ENCODE peak calls at places on chromosomes 13 and 19, in seven cellular contexts. S is GM06990, Y is fibroblast of pulmonary artery, P is spleen, D is cardiac fibroblast, A is A549, G is PC-3. B is an unnamed sample.

GRCh38 chr13:35016362-35017148 is 74.5 kb downstream of the NBEA start:
- DNase-seq in S (no peak), A (no peak), D (no peak), P (no peak), Y (no peak), G (peak), B (no peak)

GRCh38 chr13:107271226-107271625 is 703.3 kb upstream of the ARGLU1 start:
- DNase-seq in S (no peak), P (no peak), A (no peak), D (peak), Y (peak), G (peak), B (peak)

GRCh38 chr19:6181119-6181518 is 45.7 kb downstream of the ACSBG2 start:
- DNase-seq in G (no peak), Y (no peak), A (no peak), P (no peak), S (no peak), D (no peak), B (no peak)

GRCh38 chr19:19211499-19212432 is at the start of gene NCAN:
- DNase-seq in G (no peak), A (no peak), S (no peak), D (no peak), Y (no peak), P (no peak), B (no peak)

GRCh38 chr19:50663280-50663790 is 14.1 kb downstream of the C19orf81 start:
- DNase-seq in S (no peak), D (no peak), P (no peak), G (peak), Y (no peak), A (peak), B (no peak)

GRCh38 chr19:34837262-34837661 is 64.2 kb upstream of the ZNF599 start:
- DNase-seq in D (no peak), G (no peak), Y (peak), P (peak), A (no peak), S (no peak), B (peak)

GRCh38 chr13:114015608-114016295 is 41.9 kb upstream of the C13orf46 start:
- DNase-seq in G (peak), Y (no peak), S (no peak), P (no peak), D (peak), A (no peak), B (peak)

GRCh38 chr19:49930483-49931011 is 1.2 kb upstream of the NUP62 start:
- DNase-seq in P (peak), Y (peak), A (peak), S (no peak), G (peak), D (peak), B (no peak)

GRCh38 chr13:41563501-41564001 is 106.2 kb downstream of the RGCC start:
- DNase-seq in G (peak), A (peak), D (peak), S (no peak), P (no peak), Y (peak), B (peak)

GRCh38 chr13:37621811-37622361 is 23.3 kb upstream of the POSTN start:
- DNase-seq in D (peak), A (no peak), S (no peak), G (no peak), P (no peak), Y (peak), B (peak)

GRCh38 chr13:60043262-60043661 is 120.5 kb downstream of the DIAPH3 start:
- DNase-seq in Y (peak), D (peak), P (no peak), G (no peak), A (no peak), S (no peak), B (peak)

GRCh38 chr19:2978467-2978767 is 1.1 kb downstream of the TLE6 start:
- DNase-seq in Y (no peak), A (no peak), S (no peak), P (no peak), D (peak), G (no peak), B (no peak)

GRCh38 chr19:49338691-49339363 is 3.6 kb downstream of the CD37 start:
- DNase-seq in A (peak), P (peak), D (peak), Y (peak), S (peak), G (peak), B (peak)

GRCh38 chr13:46146898-46147297 is 35.1 kb downstream of the LCP1 start:
- DNase-seq in Y (peak), A (peak), D (peak), G (no peak), S (no peak), P (no peak), B (peak)

GRCh38 chr19:39156230-39156890 is 30.8 kb downstream of the PAK4 start:
- DNase-seq in A (no peak), G (peak), S (no peak), D (no peak), P (no peak), Y (no peak), B (peak)

GRCh38 chr13:38687246-38688229 is 661 bp downstream of the FREM2 start:
- DNase-seq in P (no peak), S (peak), A (peak), D (peak), Y (no peak), G (no peak), B (no peak)

GRCh38 chr13:28541966-28542365 is 47.0 kb upstream of the FLT1 start:
- DNase-seq in A (no peak), Y (peak), P (no peak), G (no peak), D (peak), S (no peak), B (peak)

GRCh38 chr13:109904218-109904617 is 117.8 kb upstream of the IRS2 start:
- DNase-seq in P (no peak), S (no peak), A (peak), D (peak), G (no peak), Y (no peak), B (no peak)

GRCh38 chr13:107956889-107957288 is 258.4 kb downstream of the LIG4 start:
- DNase-seq in P (no peak), D (no peak), Y (no peak), G (no peak), A (no peak), S (no peak), B (no peak)

GRCh38 chr13:33186851-33187250 is 98.7 kb downstream of the STARD13 start:
- DNase-seq in S (no peak), Y (peak), D (peak), P (no peak), G (peak), A (no peak), B (peak)

GRCh38 chr13:91133941-91134772 is 213.3 kb upstream of the MIR17HG start:
- DNase-seq in A (peak), G (peak), Y (peak), S (no peak), P (no peak), D (peak), B (peak)

GRCh38 chr13:110396476-110396875 is 89.4 kb downstream of the COL4A2 start:
- DNase-seq in D (peak), Y (no peak), G (no peak), P (no peak), A (no peak), S (no peak), B (no peak)

GRCh38 chr13:42867232-42867631 is 85.8 kb downstream of the FAM216B start:
- DNase-seq in G (no peak), D (no peak), A (no peak), P (no peak), Y (no peak), S (no peak), B (no peak)

DNA sequence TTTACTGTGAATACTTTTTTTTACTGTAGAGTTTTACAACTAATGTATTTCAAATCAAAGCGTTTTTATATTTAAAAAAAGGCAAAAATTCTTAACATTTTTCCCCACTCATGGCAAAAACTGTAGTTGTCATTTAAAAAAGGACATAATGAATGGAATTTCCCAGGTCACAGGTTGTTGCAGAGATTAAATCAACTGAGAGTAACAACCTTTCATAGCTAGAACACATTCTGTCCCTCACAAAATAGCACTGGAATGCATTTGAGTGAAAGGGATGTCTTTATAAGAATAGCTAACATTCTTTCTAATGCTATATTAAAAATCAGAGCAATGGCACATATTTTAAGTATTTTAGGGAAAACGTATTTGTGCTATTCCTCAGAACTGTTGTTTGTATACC is 1393.3 kb upstream of the ATXN8OS start:
- DNase-seq in S (no peak), A (no peak), Y (no peak), D (no peak), P (no peak), G (no peak), B (no peak)
- H3K4me3 ChIP-seq in S (no peak), A (no peak), Y (no peak), D (no peak), P (no peak), G (no peak), B (no peak)

GRCh38 chr13:98032168-98032567 is 78.7 kb downstream of the IPO5 start:
- DNase-seq in D (no peak), A (no peak), G (no peak), Y (no peak), S (no peak), P (no peak), B (peak)

GRCh38 chr13:98039261-98039660 is 85.8 kb downstream of the IPO5 start:
- DNase-seq in D (no peak), A (no peak), S (no peak), G (no peak), P (no peak), Y (no peak), B (no peak)

GRCh38 chr13:98035373-98035772 is 81.9 kb downstream of the IPO5 start:
- DNase-seq in Y (no peak), D (no peak), S (no peak), G (no peak), A (no peak), P (no peak), B (no peak)

DNA sequence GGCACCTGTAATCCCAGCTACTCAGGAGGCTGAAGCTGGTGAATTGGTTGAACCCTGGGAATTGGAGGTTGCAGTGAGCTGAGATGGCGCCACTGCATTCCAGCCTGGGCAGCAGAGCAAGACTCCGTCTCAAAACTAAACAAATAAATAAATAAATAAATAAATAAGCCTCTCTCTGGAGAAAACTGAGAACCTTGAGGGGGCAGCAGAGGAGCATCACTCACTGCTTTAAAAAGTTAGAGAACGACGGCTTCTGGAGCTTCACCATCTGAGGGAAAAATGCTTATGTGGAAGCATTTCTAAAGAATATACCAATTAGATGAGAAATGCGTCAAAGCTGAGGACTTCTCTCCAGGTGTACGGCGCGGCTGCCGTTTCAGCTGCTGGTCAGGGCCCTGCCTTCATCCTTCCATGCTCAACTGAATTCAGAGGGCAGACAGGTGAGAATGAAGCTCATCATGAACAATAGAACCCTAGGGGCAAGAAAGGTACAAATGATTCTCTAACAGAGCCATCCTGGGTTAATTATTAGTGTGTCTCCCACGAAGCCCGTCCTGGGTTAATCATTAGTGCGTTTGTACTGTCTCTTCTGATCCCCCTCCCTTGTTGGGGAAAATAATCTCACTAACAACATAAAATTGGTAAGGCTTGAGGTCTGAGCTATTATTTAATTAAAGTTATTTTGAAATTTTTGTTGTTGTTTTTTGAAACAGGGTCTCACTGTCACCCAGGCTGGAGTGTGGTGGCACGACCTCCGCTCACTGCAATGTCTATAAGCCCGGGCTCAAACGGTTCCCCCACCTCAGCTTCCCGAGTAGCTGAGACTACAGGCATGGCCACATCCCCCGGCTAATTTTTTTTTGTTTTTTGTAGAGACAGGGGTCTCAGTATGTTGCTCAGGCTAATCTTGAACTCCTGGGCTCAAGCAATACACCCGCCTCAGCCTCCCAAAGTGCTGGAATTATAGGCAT is 80.1 kb downstream of the IPO5 start:
- DNase-seq in P (no peak), Y (peak), G (peak), S (no peak), D (peak), A (peak), B (peak)
- TF ChIP-seq CTCF in P (no peak), Y (peak), G (peak), S (peak), D (peak), A (peak), B (peak)

DNA sequence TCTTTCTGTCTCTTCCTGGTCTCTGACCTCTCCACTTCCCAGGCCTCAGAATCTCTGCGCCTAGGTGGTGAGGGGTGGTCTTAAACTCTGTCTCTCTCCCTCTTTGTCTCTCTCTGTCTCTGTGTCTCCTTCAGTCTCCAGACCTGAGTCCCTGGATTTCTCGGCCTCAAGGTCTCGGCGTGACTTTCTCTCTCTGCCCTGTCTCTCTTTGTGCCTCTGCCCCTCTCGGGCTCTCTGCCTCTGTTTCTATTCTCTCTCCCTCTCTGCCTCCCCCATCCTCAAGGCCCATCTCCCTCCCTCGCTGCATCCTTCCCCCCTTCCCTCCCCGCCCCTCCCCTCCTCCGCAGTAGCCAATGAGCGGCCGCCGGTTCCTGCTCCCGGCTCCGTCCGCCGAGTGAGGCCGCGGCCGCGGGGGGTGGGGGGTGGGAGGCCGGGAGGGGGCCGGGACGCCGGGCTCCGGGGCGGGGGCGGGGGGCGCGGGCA is at the start of gene CACNG7:
- DNase-seq in G (no peak), A (peak), P (no peak), D (no peak), Y (peak), S (no peak), B (no peak)
- H3K4me3 ChIP-seq in G (no peak), A (peak), P (no peak), D (peak), Y (peak), S (no peak), B (peak)

GRCh38 chr13:19864339-19865309 is 1.2 kb upstream of the ZMYM5 start:
- DNase-seq in D (peak), S (no peak), P (peak), G (peak), Y (peak), A (peak), B (peak)
- TF ChIP-seq CTCF in D (peak), S (peak), P (peak), G (peak), Y (peak), A (peak), B (peak)

GRCh38 chr13:22082030-22082429 is 411.2 kb downstream of the FGF9 start:
- DNase-seq in G (no peak), S (no peak), Y (no peak), P (no peak), A (no peak), D (no peak), B (no peak)
- H3K4me3 ChIP-seq in G (no peak), S (no peak), Y (no peak), P (no peak), A (no peak), D (no peak), B (no peak)

DNA sequence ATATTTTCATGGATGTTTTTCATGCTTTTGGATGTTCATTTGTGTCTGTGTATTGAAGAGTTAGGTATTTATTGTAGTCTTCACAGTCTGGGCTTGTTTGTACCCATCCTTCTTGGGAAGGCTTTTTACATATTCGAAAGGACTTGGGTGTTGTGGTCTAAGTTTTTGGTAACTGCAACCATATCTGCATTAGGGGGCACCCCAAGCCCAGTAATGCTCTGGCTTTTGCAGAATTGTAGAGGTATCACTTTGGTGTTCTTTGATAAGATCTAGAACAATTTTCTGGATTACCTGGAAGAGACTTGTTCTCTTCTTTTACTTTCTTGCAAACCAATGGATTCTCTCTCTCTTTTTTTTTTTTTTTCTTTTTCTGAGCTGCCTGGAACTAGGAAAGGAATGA is 581.3 kb downstream of the DACH1 start:
- DNase-seq in D (peak), S (no peak), G (no peak), A (no peak), Y (peak), P (no peak), B (peak)
- TF ChIP-seq CTCF in D (no peak), S (peak), G (no peak), A (no peak), Y (peak), P (peak), B (peak)

GRCh38 chr13:36046672-36047071 is 84.5 kb downstream of the DCLK1 start:
- DNase-seq in P (no peak), Y (no peak), A (no peak), G (no peak), S (no peak), D (no peak), B (no peak)
- H3K4me3 ChIP-seq in P (no peak), Y (no peak), A (no peak), G (no peak), S (no peak), D (no peak), B (no peak)

GRCh38 chr19:15977193-15977592 is 28.4 kb downstream of the OR10H4 start:
- DNase-seq in Y (no peak), S (no peak), A (no peak), P (no peak), G (no peak), D (no peak), B (no peak)

DNA sequence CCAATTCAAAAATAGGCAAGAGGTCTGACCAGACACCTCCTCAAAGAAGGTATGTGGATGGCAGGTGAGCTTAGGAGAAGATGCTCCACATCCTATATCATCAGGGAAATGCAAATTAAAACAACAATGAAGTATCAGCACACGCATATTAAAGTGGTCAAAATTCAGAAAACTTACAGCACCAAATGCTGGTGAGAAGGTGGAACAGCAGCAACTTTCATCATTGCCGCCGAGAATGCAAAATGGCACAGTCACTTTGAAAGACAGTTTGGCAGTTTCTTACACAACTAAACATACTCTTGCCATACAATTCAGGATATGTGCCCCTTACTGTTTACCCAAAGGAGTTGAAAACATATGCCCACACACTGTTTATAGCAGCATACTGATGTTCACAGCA is 22.4 kb downstream of the OR10H4 start:
- DNase-seq in D (no peak), Y (no peak), P (no peak), G (no peak), S (no peak), A (no peak), B (no peak)
- TF ChIP-seq CTCF in D (no peak), Y (no peak), P (no peak), G (peak), S (no peak), A (no peak), B (no peak)